ENCODE peak calls at places on chromosomes 4 and X, in seven cellular contexts. E is CD8-positive, alpha-beta memory T cell; A is left ventricle myocardium inferior; I is germinal center; T is NCI-H2171; J is lung microvascular endothelial cell; H is choroid plexus epithelial cell. S is an unnamed sample.
A peak's percentile ranks its signal among the peaks of the same experiment; 100 is the strongest.

GRCh38 chr4:78710536-78710935 is 65.6 kb upstream of the BMP2K start:
- DNase-seq in H (no peak), E (no peak), T (no peak), J (no peak), A (no peak), I (no peak), S (no peak)

GRCh38 chr4:71110499-71110898 is 117.0 kb downstream of the DCK start:
- DNase-seq in E (no peak), I (no peak), H (no peak), J (no peak), A (no peak), T (no peak), S (no peak)

GRCh38 chr4:146790515-146790914 is 151.8 kb downstream of the POU4F2 start:
- DNase-seq in A (no peak), I (no peak), J (peak; percentile 6), E (no peak), T (no peak), H (no peak), S (no peak)

GRCh38 chrX:33062016-33062415 is 149.3 kb downstream of the DMD start:
- DNase-seq in I (no peak), T (no peak), A (no peak), E (no peak), J (no peak), H (no peak), S (no peak)

GRCh38 chr4:83910693-83911092 is 374.8 kb downstream of the GPAT3 start:
- DNase-seq in T (no peak), E (no peak), J (no peak), I (no peak), H (no peak), A (no peak), S (no peak)

GRCh38 chrX:856901-857300 is 226.3 kb downstream of the SHOX start:
- DNase-seq in E (no peak), H (no peak), J (no peak), T (no peak), I (no peak), A (no peak), S (no peak)

GRCh38 chrX:46978341-46979291 is 66.4 kb downstream of the JADE3 start:
- DNase-seq in I (peak; percentile 38), J (peak; percentile 89), T (peak; percentile 20), E (peak; percentile 28), H (peak; percentile 80), A (peak; percentile 59), S (peak; percentile 75)

GRCh38 chrX:50067435-50068292 is 133.1 kb downstream of the AKAP4 start:
- DNase-seq in H (peak; percentile 67), J (peak; percentile 9), I (no peak), E (no peak), A (no peak), T (peak; percentile 48), S (peak; percentile 70)

GRCh38 chr4:13470379-13470778 is 13.8 kb downstream of the RAB28 start:
- DNase-seq in I (no peak), E (no peak), A (no peak), H (peak; percentile 27), J (no peak), T (no peak), S (no peak)

GRCh38 chr4:184351560-184352451 is 122.5 kb downstream of the IRF2 start:
- DNase-seq in I (no peak), E (no peak), A (no peak), J (no peak), H (no peak), T (no peak), S (no peak)

S was measured in H9.